ENCODE peak calls at places on chromosomes 5 and 9, in ten cellular contexts. One of them, this sample, is unnamed.

GRCh38 chr9:107683566-107683965 is 194.0 kb upstream of the KLF4 start:
- DNase-seq in aorta: no peak
- DNase-seq in endothelial cell of umbilical vein: no peak
- DNase-seq in GM23338: no peak
- DNase-seq in IMR-90: no peak
- DNase-seq in GM23248: no peak
- DNase-seq in lower lobe of right lung: no peak
- DNase-seq in SJSA1: no peak
- DNase-seq in colonic mucosa: peak; percentile 60
- DNase-seq in keratinocyte: no peak
- DNase-seq in this sample: no peak

GRCh38 chr5:127373858-127374491 is 83.4 kb downstream of the MEGF10 start:
- DNase-seq in aorta: no peak
- DNase-seq in endothelial cell of umbilical vein: no peak
- DNase-seq in GM23338: peak; percentile 75
- DNase-seq in IMR-90: no peak
- DNase-seq in GM23248: no peak
- DNase-seq in lower lobe of right lung: no peak
- DNase-seq in SJSA1: no peak
- DNase-seq in colonic mucosa: no peak
- DNase-seq in keratinocyte: no peak
- DNase-seq in this sample: no peak

GRCh38 chr9:125785187-125785840 is 38.1 kb downstream of the PBX3 start:
- DNase-seq in aorta: no peak
- DNase-seq in endothelial cell of umbilical vein: peak; percentile 77
- DNase-seq in GM23338: no peak
- DNase-seq in IMR-90: no peak
- DNase-seq in GM23248: no peak
- DNase-seq in lower lobe of right lung: no peak
- DNase-seq in SJSA1: no peak
- DNase-seq in colonic mucosa: no peak
- DNase-seq in keratinocyte: no peak
- DNase-seq in this sample: peak; percentile 9

GRCh38 chr5:87686975-87687374 is 274.2 kb upstream of the CCNH start:
- DNase-seq in aorta: no peak
- DNase-seq in endothelial cell of umbilical vein: no peak
- DNase-seq in GM23338: no peak
- DNase-seq in IMR-90: no peak
- DNase-seq in GM23248: no peak
- DNase-seq in lower lobe of right lung: no peak
- DNase-seq in SJSA1: no peak
- DNase-seq in colonic mucosa: no peak
- DNase-seq in keratinocyte: no peak
- DNase-seq in this sample: no peak

GRCh38 chr5:171953860-171954701 is 52.4 kb downstream of the FBXW11 start:
- DNase-seq in aorta: no peak
- DNase-seq in endothelial cell of umbilical vein: peak; percentile 41
- DNase-seq in GM23338: no peak
- DNase-seq in IMR-90: peak; percentile 85
- DNase-seq in GM23248: peak; percentile 76
- DNase-seq in lower lobe of right lung: no peak
- DNase-seq in SJSA1: no peak
- DNase-seq in colonic mucosa: no peak
- DNase-seq in keratinocyte: peak; percentile 30
- DNase-seq in this sample: no peak

GRCh38 chr5:154078305-154078704 is 39.5 kb downstream of the MFAP3 start:
- DNase-seq in aorta: no peak
- DNase-seq in endothelial cell of umbilical vein: no peak
- DNase-seq in GM23338: peak; percentile 32
- DNase-seq in IMR-90: no peak
- DNase-seq in GM23248: no peak
- DNase-seq in lower lobe of right lung: no peak
- DNase-seq in SJSA1: no peak
- DNase-seq in colonic mucosa: no peak
- DNase-seq in keratinocyte: no peak
- DNase-seq in this sample: no peak

GRCh38 chr5:45189481-45189880 is 380.7 kb downstream of the MRPS30 start:
- DNase-seq in aorta: no peak
- DNase-seq in endothelial cell of umbilical vein: no peak
- DNase-seq in GM23338: no peak
- DNase-seq in IMR-90: no peak
- DNase-seq in GM23248: no peak
- DNase-seq in lower lobe of right lung: no peak
- DNase-seq in SJSA1: no peak
- DNase-seq in colonic mucosa: no peak
- DNase-seq in keratinocyte: no peak
- DNase-seq in this sample: no peak

GRCh38 chr9:80615964-80616363 is 1044.2 kb downstream of the TLE4 start:
- DNase-seq in aorta: no peak
- DNase-seq in endothelial cell of umbilical vein: no peak
- DNase-seq in GM23338: no peak
- DNase-seq in IMR-90: peak; percentile 65
- DNase-seq in GM23248: no peak
- DNase-seq in lower lobe of right lung: no peak
- DNase-seq in SJSA1: no peak
- DNase-seq in colonic mucosa: no peak
- DNase-seq in keratinocyte: no peak
- DNase-seq in this sample: no peak

GRCh38 chr9:33157960-33158359 is 9.2 kb downstream of the B4GALT1 start:
- DNase-seq in aorta: no peak
- DNase-seq in endothelial cell of umbilical vein: no peak
- DNase-seq in GM23338: peak; percentile 61
- DNase-seq in IMR-90: no peak
- DNase-seq in GM23248: peak; percentile 32
- DNase-seq in lower lobe of right lung: no peak
- DNase-seq in SJSA1: no peak
- DNase-seq in colonic mucosa: no peak
- DNase-seq in keratinocyte: no peak
- DNase-seq in this sample: no peak

GRCh38 chr5:145225529-145225928 is 609.6 kb downstream of the PRELID2 start:
- DNase-seq in aorta: no peak
- DNase-seq in endothelial cell of umbilical vein: no peak
- DNase-seq in GM23338: no peak
- DNase-seq in IMR-90: no peak
- DNase-seq in GM23248: no peak
- DNase-seq in lower lobe of right lung: no peak
- DNase-seq in SJSA1: no peak
- DNase-seq in colonic mucosa: no peak
- DNase-seq in keratinocyte: no peak
- DNase-seq in this sample: no peak

GRCh38 chr9:87535817-87536539 is 38.3 kb downstream of the DAPK1 start:
- DNase-seq in aorta: no peak
- DNase-seq in endothelial cell of umbilical vein: no peak
- DNase-seq in GM23338: no peak
- DNase-seq in IMR-90: no peak
- DNase-seq in GM23248: no peak
- DNase-seq in lower lobe of right lung: no peak
- DNase-seq in SJSA1: no peak
- DNase-seq in colonic mucosa: no peak
- DNase-seq in keratinocyte: no peak
- DNase-seq in this sample: no peak

GRCh38 chr5:65034782-65035181 is 266.1 kb downstream of the CWC27 start:
- DNase-seq in aorta: no peak
- DNase-seq in endothelial cell of umbilical vein: no peak
- DNase-seq in GM23338: peak; percentile 67
- DNase-seq in IMR-90: no peak
- DNase-seq in GM23248: no peak
- DNase-seq in lower lobe of right lung: no peak
- DNase-seq in SJSA1: no peak
- DNase-seq in colonic mucosa: no peak
- DNase-seq in keratinocyte: no peak
- DNase-seq in this sample: no peak

GRCh38 chr9:86175223-86175622 is 75.9 kb upstream of the GOLM1 start:
- DNase-seq in aorta: no peak
- DNase-seq in endothelial cell of umbilical vein: no peak
- DNase-seq in GM23338: no peak
- DNase-seq in IMR-90: no peak
- DNase-seq in GM23248: no peak
- DNase-seq in lower lobe of right lung: no peak
- DNase-seq in SJSA1: no peak
- DNase-seq in colonic mucosa: no peak
- DNase-seq in keratinocyte: no peak
- DNase-seq in this sample: no peak

GRCh38 chr5:83844320-83845068 is 123.8 kb upstream of the HAPLN1 start:
- DNase-seq in aorta: no peak
- DNase-seq in endothelial cell of umbilical vein: no peak
- DNase-seq in GM23338: peak; percentile 24
- DNase-seq in IMR-90: peak; percentile 74
- DNase-seq in GM23248: peak; percentile 87
- DNase-seq in lower lobe of right lung: no peak
- DNase-seq in SJSA1: peak; percentile 50
- DNase-seq in colonic mucosa: no peak
- DNase-seq in keratinocyte: no peak
- DNase-seq in this sample: no peak

GRCh38 chr5:152853361-152853760 is 448.3 kb upstream of the NMUR2 start:
- DNase-seq in aorta: no peak
- DNase-seq in endothelial cell of umbilical vein: no peak
- DNase-seq in GM23338: no peak
- DNase-seq in IMR-90: no peak
- DNase-seq in GM23248: no peak
- DNase-seq in lower lobe of right lung: no peak
- DNase-seq in SJSA1: no peak
- DNase-seq in colonic mucosa: no peak
- DNase-seq in keratinocyte: no peak
- DNase-seq in this sample: no peak

GRCh38 chr5:97877578-97877977 is 694.5 kb upstream of the RIOK2 start:
- DNase-seq in aorta: no peak
- DNase-seq in endothelial cell of umbilical vein: no peak
- DNase-seq in GM23338: peak; percentile 1
- DNase-seq in IMR-90: no peak
- DNase-seq in GM23248: peak; percentile 1
- DNase-seq in lower lobe of right lung: no peak
- DNase-seq in SJSA1: no peak
- DNase-seq in colonic mucosa: no peak
- DNase-seq in keratinocyte: no peak
- DNase-seq in this sample: no peak

GRCh38 chr5:115423051-115423450 is 121.5 kb downstream of the FEM1C start:
- DNase-seq in aorta: no peak
- DNase-seq in endothelial cell of umbilical vein: peak; percentile 20
- DNase-seq in GM23338: no peak
- DNase-seq in IMR-90: peak; percentile 33
- DNase-seq in GM23248: peak; percentile 55
- DNase-seq in lower lobe of right lung: no peak
- DNase-seq in SJSA1: no peak
- DNase-seq in colonic mucosa: no peak
- DNase-seq in keratinocyte: no peak
- DNase-seq in this sample: no peak

GRCh38 chr9:34651876-34652602 is at the start of gene IL11RA:
- DNase-seq in aorta: peak; percentile 94
- DNase-seq in endothelial cell of umbilical vein: peak; percentile 82
- DNase-seq in GM23338: peak; percentile 96
- DNase-seq in IMR-90: peak; percentile 84
- DNase-seq in GM23248: peak; percentile 84
- DNase-seq in lower lobe of right lung: peak; percentile 92
- DNase-seq in SJSA1: peak; percentile 83
- DNase-seq in colonic mucosa: peak; percentile 93
- DNase-seq in keratinocyte: no peak
- DNase-seq in this sample: peak; percentile 78
- H3K27ac ChIP-seq in aorta: peak within 1 kb of the TSS; percentile 72
- H3K27ac ChIP-seq in endothelial cell of umbilical vein: no peak within 1 kb of the TSS
- H3K27ac ChIP-seq in GM23338: no peak within 1 kb of the TSS
- H3K27ac ChIP-seq in IMR-90: peak within 1 kb of the TSS; percentile 88
- H3K27ac ChIP-seq in GM23248: peak within 1 kb of the TSS; percentile 82
- H3K27ac ChIP-seq in lower lobe of right lung: peak within 1 kb of the TSS; percentile 72
- H3K27ac ChIP-seq in SJSA1: no peak within 1 kb of the TSS
- H3K27ac ChIP-seq in colonic mucosa: peak within 1 kb of the TSS; percentile 79
- H3K27ac ChIP-seq in keratinocyte: peak within 1 kb of the TSS; percentile 8
- H3K27ac ChIP-seq in this sample: peak within 1 kb of the TSS; percentile 91

GRCh38 chr9:131799177-131799823 is 59.4 kb upstream of the RAPGEF1 start:
- DNase-seq in aorta: no peak
- DNase-seq in endothelial cell of umbilical vein: peak; percentile 35
- DNase-seq in GM23338: peak; percentile 88
- DNase-seq in IMR-90: peak; percentile 34
- DNase-seq in GM23248: peak; percentile 64
- DNase-seq in lower lobe of right lung: no peak
- DNase-seq in SJSA1: no peak
- DNase-seq in colonic mucosa: peak; percentile 62
- DNase-seq in keratinocyte: no peak
- DNase-seq in this sample: no peak
- H3K4me3 ChIP-seq in aorta: no peak overlapping the region
- H3K4me3 ChIP-seq in endothelial cell of umbilical vein: no peak overlapping the region
- H3K4me3 ChIP-seq in GM23338: no peak overlapping the region
- H3K4me3 ChIP-seq in IMR-90: no peak overlapping the region
- H3K4me3 ChIP-seq in GM23248: no peak overlapping the region
- H3K4me3 ChIP-seq in lower lobe of right lung: no peak overlapping the region
- H3K4me3 ChIP-seq in SJSA1: no peak overlapping the region
- H3K4me3 ChIP-seq in colonic mucosa: no peak overlapping the region
- H3K4me3 ChIP-seq in keratinocyte: no peak overlapping the region
- H3K4me3 ChIP-seq in this sample: no peak overlapping the region

DNA sequence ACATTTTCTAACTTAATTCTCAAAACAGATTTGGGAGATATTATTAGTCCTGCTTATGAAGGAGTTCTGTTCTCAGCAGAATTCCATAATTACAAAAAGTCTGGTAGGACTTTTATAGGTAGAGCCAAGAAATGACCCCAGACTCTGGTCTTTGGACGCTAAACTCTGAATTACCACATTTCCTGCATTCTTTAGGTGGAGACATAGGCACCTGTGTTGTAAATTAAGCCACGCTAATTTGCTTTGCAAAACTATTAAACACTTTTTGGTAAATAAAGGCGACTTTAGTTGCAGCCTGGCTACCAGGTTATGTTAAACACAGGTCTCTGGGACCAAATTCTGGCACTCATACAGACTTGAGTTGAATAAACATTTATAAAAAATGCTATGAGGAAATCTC is 77.7 kb downstream of the C9orf152 start:
- DNase-seq in aorta: no peak
- DNase-seq in endothelial cell of umbilical vein: no peak
- DNase-seq in GM23338: peak; percentile 35
- DNase-seq in IMR-90: no peak
- DNase-seq in GM23248: no peak
- DNase-seq in lower lobe of right lung: no peak
- DNase-seq in SJSA1: no peak
- DNase-seq in colonic mucosa: no peak
- DNase-seq in keratinocyte: no peak
- DNase-seq in this sample: no peak
- H3K4me1 ChIP-seq in aorta: peaks cover 4% of the 10 kb centered on the region
- H3K4me1 ChIP-seq in endothelial cell of umbilical vein: peaks cover 77% of the 10 kb centered on the region
- H3K4me1 ChIP-seq in GM23338: peaks cover 62% of the 10 kb centered on the region
- H3K4me1 ChIP-seq in IMR-90: peaks cover 46% of the 10 kb centered on the region
- H3K4me1 ChIP-seq in GM23248: peaks cover 37% of the 10 kb centered on the region
- H3K4me1 ChIP-seq in lower lobe of right lung: peaks cover 58% of the 10 kb centered on the region
- H3K4me1 ChIP-seq in SJSA1: peaks cover 70% of the 10 kb centered on the region
- H3K4me1 ChIP-seq in colonic mucosa: no peaks in the 10 kb centered on the region
- H3K4me1 ChIP-seq in keratinocyte: peaks cover 31% of the 10 kb centered on the region
- H3K4me1 ChIP-seq in this sample: no peaks in the 10 kb centered on the region

GRCh38 chr9:121718501-121718900 is 67.1 kb downstream of the DAB2IP start:
- DNase-seq in aorta: no peak
- DNase-seq in endothelial cell of umbilical vein: no peak
- DNase-seq in GM23338: peak; percentile 47
- DNase-seq in IMR-90: no peak
- DNase-seq in GM23248: peak; percentile 15
- DNase-seq in lower lobe of right lung: no peak
- DNase-seq in SJSA1: no peak
- DNase-seq in colonic mucosa: no peak
- DNase-seq in keratinocyte: no peak
- DNase-seq in this sample: no peak
- H3K27ac ChIP-seq in aorta: no peak overlapping the region
- H3K27ac ChIP-seq in endothelial cell of umbilical vein: no peak overlapping the region
- H3K27ac ChIP-seq in GM23338: peak overlapping the region; percentile 30
- H3K27ac ChIP-seq in IMR-90: no peak overlapping the region
- H3K27ac ChIP-seq in GM23248: no peak overlapping the region
- H3K27ac ChIP-seq in lower lobe of right lung: no peak overlapping the region
- H3K27ac ChIP-seq in SJSA1: no peak overlapping the region
- H3K27ac ChIP-seq in colonic mucosa: no peak overlapping the region
- H3K27ac ChIP-seq in keratinocyte: peak overlapping the region; percentile 73
- H3K27ac ChIP-seq in this sample: no peak overlapping the region

GRCh38 chr5:126248611-126249010 is 174.6 kb upstream of the GRAMD2B start:
- DNase-seq in aorta: no peak
- DNase-seq in endothelial cell of umbilical vein: no peak
- DNase-seq in GM23338: no peak
- DNase-seq in IMR-90: no peak
- DNase-seq in GM23248: no peak
- DNase-seq in lower lobe of right lung: no peak
- DNase-seq in SJSA1: no peak
- DNase-seq in colonic mucosa: no peak
- DNase-seq in keratinocyte: no peak
- DNase-seq in this sample: no peak
- H3K4me3 ChIP-seq in aorta: no peak overlapping the region
- H3K4me3 ChIP-seq in endothelial cell of umbilical vein: no peak overlapping the region
- H3K4me3 ChIP-seq in GM23338: no peak overlapping the region
- H3K4me3 ChIP-seq in IMR-90: no peak overlapping the region
- H3K4me3 ChIP-seq in GM23248: no peak overlapping the region
- H3K4me3 ChIP-seq in lower lobe of right lung: no peak overlapping the region
- H3K4me3 ChIP-seq in SJSA1: no peak overlapping the region
- H3K4me3 ChIP-seq in colonic mucosa: no peak overlapping the region
- H3K4me3 ChIP-seq in keratinocyte: no peak overlapping the region
- H3K4me3 ChIP-seq in this sample: no peak overlapping the region

This sample was measured in tibial nerve.